ENCODE peak calls at places on chromosomes 3 and 15, in six cellular contexts. A is spleen; X is DND-41; R is CD4-positive, CD25-positive, alpha-beta regulatory T cell; L is PC-3; V is prostate gland. T is an unnamed sample. For H3K36me3, the result is how much of the 10 kb centered on the place peaks cover.

GRCh38 chr3:194617827-194618226 is 15.4 kb downstream of the TMEM44 start:
- DNase-seq in A (no peak), X (no peak), R (no peak), L (peak), V (no peak), T (peak)

GRCh38 chr3:192887701-192888100 is 30.0 kb downstream of the MB21D2 start:
- DNase-seq in A (no peak), X (no peak), R (no peak), L (peak), V (no peak), T (no peak)

GRCh38 chr3:132753946-132754345 is 31.7 kb upstream of the NPHP3 start:
- DNase-seq in A (no peak), X (no peak), R (no peak), L (no peak), V (no peak), T (no peak)

GRCh38 chr15:43930079-43930478 is 103.3 kb downstream of the WDR76 start:
- DNase-seq in A (peak), X (no peak), R (no peak), L (no peak), V (no peak), T (peak)

GRCh38 chr15:68298336-68298735 is 20.8 kb downstream of the FEM1B start:
- DNase-seq in A (peak), X (no peak), R (no peak), L (no peak), V (no peak), T (no peak)

GRCh38 chr3:109553573-109554371 is 216.4 kb upstream of the DPPA4 start:
- DNase-seq in A (no peak), X (no peak), R (no peak), L (peak), V (no peak), T (no peak)

GRCh38 chr3:108125151-108125540 is 34.3 kb upstream of the CD47 start:
- DNase-seq in A (no peak), X (no peak), R (no peak), L (no peak), V (no peak), T (no peak)

GRCh38 chr15:69661871-69662667 is 209.5 kb downstream of the RPLP1 start:
- DNase-seq in A (no peak), X (no peak), R (no peak), L (no peak), V (no peak), T (no peak)

GRCh38 chr3:52286777-52287110 is 884 bp upstream of the GLYCTK start:
- DNase-seq in A (peak), X (no peak), R (no peak), L (no peak), V (peak), T (no peak)

GRCh38 chr15:55221090-55222011 is 24.6 kb upstream of the RSL24D1 start:
- DNase-seq in A (no peak), X (no peak), R (no peak), L (peak), V (no peak), T (no peak)

GRCh38 chr3:186653984-186654383 is 11.8 kb upstream of the HRG start:
- DNase-seq in A (no peak), X (no peak), R (no peak), L (no peak), V (no peak), T (peak)

GRCh38 chr3:186526256-186526606 is 17.9 kb downstream of the CRYGS start:
- DNase-seq in A (peak), X (no peak), R (no peak), L (no peak), V (no peak), T (peak)

GRCh38 chr3:147906275-147906674 is 497.1 kb downstream of the ZIC1 start:
- DNase-seq in A (no peak), X (no peak), R (no peak), L (peak), V (no peak), T (no peak)

GRCh38 chr3:154779571-154779970 is 300.5 kb upstream of the MME start:
- DNase-seq in A (no peak), X (no peak), R (no peak), L (peak), V (no peak), T (peak)

GRCh38 chr3:113051827-113052226 is 61.0 kb downstream of the GTPBP8 start:
- DNase-seq in A (no peak), X (no peak), R (no peak), L (no peak), V (peak), T (peak)

GRCh38 chr3:135082706-135083105 is 287.6 kb downstream of the EPHB1 start:
- DNase-seq in A (no peak), X (no peak), R (no peak), L (no peak), V (no peak), T (no peak)

GRCh38 chr3:153274521-153274920 is 112.5 kb downstream of the RAP2B start:
- DNase-seq in A (no peak), X (no peak), R (no peak), L (no peak), V (no peak), T (no peak)

GRCh38 chr15:52183562-52184173 is 7.5 kb downstream of the GNB5 start:
- DNase-seq in A (no peak), X (no peak), R (no peak), L (peak), V (no peak), T (no peak)

GRCh38 chr15:81295466-81296145 is 28.3 kb downstream of the STARD5 start:
- DNase-seq in A (peak), X (no peak), R (no peak), L (no peak), V (no peak), T (no peak)

GRCh38 chr3:34011171-34012101 is 213.0 kb downstream of the PDCD6IP start:
- DNase-seq in A (no peak), X (no peak), R (no peak), L (peak), V (no peak), T (no peak)

GRCh38 chr3:72664576-72664975 is 183.7 kb downstream of the SHQ1 start:
- DNase-seq in A (no peak), X (no peak), R (no peak), L (no peak), V (no peak), T (no peak)

GRCh38 chr3:101890716-101891115 is 41.4 kb downstream of the NFKBIZ start:
- DNase-seq in A (no peak), X (no peak), R (no peak), L (peak), V (no peak), T (peak)

GRCh38 chr3:194485471-194485875 is 1.3 kb downstream of the ATP13A3 start:
- DNase-seq in A (no peak), X (no peak), R (no peak), L (peak), V (no peak), T (no peak)

GRCh38 chr15:70902105-70902504 is 9.5 kb downstream of the LRRC49 start:
- DNase-seq in A (no peak), X (no peak), R (no peak), L (peak), V (no peak), T (peak)

DNA sequence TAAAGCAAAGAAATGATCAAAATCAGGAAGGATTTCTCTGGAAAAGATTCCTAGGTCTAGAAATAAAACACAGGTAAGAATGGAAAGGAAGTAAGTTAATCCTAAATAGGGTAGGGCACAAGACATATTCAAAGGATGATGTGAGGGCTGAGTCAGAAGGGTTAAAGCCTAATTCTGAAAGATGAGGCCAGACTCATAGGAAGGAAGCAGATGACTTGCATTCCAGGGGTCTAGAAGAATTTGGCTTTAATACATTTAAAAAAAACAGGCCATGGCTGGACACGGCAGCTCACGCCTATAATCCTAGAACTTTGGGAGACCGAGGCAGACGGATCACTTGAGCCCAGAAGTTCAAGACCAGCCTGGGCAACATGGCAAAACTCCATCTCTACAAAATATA is 3.2 kb downstream of the SSR3 start:
- DNase-seq in A (no peak), X (no peak), R (no peak), L (peak), V (no peak), T (peak)
- H3K36me3 ChIP-seq in A (under half), X (half or more), R (half or more), L (half or more), V (under half), T (half or more)

GRCh38 chr15:56786966-56787365 is 53.7 kb upstream of the ZNF280D start:
- DNase-seq in A (no peak), X (no peak), R (no peak), L (no peak), V (no peak), T (no peak)
- H3K4me3 ChIP-seq in A (no peak), X (no peak), R (peak), L (no peak), V (no peak), T (no peak)

DNA sequence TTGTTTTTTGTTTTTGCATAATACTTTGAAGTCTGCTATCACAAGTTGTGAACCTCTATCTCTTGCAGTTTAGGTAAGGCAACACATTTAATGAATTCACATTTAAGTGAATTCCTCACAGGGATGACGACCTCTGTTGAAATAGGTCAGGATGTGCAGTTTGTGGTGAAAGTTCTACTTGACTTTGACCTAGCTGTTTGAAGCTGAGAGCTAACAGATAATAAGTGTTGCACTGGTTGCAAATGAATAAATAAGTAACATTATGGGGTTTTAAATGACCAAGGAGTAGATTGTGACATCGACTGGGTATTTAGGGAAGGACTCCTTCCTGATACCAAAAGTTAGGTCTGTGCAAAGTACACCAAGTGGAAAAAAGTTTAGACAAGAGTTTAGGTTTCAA is 23.9 kb downstream of the NIT2 start:
- DNase-seq in A (no peak), X (no peak), R (no peak), L (no peak), V (no peak), T (no peak)
- H3K36me3 ChIP-seq in A (half or more), X (half or more), R (under half), L (half or more), V (under half), T (half or more)

DNA sequence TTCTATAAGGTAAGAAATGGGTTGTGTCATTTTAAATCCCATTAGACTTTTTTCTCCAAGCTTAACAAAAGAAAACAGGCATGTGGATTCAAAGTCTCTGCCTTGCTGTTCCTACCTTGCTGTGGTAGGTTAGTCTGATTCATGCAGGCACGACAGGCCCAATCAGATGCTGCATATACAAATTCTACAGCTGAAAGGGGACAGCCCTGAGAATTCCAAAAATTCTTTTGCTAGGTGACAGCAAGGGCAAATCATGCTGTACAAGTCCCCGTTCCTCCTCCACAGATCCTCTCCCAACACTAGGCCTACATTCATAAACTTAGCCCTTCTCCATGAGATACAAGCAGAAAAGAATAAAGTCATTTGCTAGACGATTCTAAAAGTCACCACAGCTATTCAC is 161.2 kb upstream of the THBS1 start:
- DNase-seq in A (no peak), X (no peak), R (no peak), L (no peak), V (no peak), T (no peak)
- H3K4me3 ChIP-seq in A (no peak), X (no peak), R (no peak), L (no peak), V (no peak), T (no peak)

GRCh38 chr3:38362825-38363224 is 16.2 kb downstream of the XYLB start:
- DNase-seq in A (no peak), X (no peak), R (no peak), L (no peak), V (no peak), T (no peak)
- H3K36me3 ChIP-seq in A (under half), X (half or more), R (under half), L (under half), V (under half), T (under half)

GRCh38 chr15:89356634-89357298 is 22.1 kb upstream of the POLG start:
- DNase-seq in A (peak), X (no peak), R (no peak), L (peak), V (no peak), T (peak)

GRCh38 chr15:89358755-89359439 is 24.3 kb upstream of the POLG start:
- DNase-seq in A (peak), X (no peak), R (peak), L (peak), V (peak), T (peak)

GRCh38 chr15:89360294-89360971 is 25.8 kb upstream of the POLG start:
- DNase-seq in A (peak), X (no peak), R (no peak), L (no peak), V (no peak), T (no peak)

GRCh38 chr15:89359471-89360293 is 25.1 kb upstream of the POLG start:
- DNase-seq in A (peak), X (no peak), R (no peak), L (no peak), V (no peak), T (no peak)

GRCh38 chr15:89358435-89358754 is 23.8 kb upstream of the POLG start:
- DNase-seq in A (no peak), X (peak), R (no peak), L (no peak), V (no peak), T (no peak)
- H3K4me3 ChIP-seq in A (peak), X (no peak), R (no peak), L (peak), V (no peak), T (peak)

DNA sequence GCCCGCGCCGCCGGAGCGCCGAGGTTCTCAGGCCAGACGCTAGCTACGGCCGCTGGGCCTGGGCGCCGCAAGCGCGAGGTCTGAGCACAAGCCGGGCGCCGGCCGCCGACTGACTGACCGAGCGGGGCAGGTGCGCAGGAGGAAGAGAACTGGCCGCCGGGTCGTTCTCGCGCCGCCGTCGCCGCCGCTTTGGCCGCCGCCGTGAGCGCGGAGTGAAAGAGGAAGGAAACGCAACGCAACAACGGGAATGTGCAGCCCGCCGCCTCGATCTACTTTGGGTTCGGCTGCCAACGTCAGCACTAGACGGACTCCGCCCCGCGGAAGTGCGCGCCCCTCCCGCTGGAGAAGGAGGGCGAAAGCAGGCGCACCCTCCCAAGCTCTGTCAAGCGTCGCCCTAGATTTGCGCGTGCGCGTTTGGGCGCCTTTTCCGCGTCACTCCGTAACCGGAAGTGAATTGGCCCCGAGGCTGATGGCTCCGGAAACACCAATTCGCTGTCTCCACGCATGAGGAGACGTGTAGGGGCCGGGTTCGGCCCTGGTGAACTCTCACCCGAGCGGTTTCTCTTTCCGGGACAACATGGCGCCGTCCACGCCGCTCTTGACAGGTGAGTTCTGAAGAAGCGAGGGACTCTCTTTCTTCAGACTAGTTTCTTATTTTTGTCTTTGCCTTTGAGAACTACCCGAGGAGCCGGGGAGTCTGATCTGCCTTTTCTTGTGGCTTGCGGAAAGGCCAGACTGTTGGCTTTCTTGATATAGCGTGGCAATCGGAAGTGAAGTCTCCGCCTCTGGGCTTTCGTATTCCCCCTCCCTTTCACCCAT is at the start of the genes EIF2A and SERP1:
- DNase-seq in A (peak), X (peak), R (peak), L (peak), V (peak), T (peak)
- H3K36me3 ChIP-seq in A (under half), X (under half), R (under half), L (under half), V (under half), T (half or more)

DNA sequence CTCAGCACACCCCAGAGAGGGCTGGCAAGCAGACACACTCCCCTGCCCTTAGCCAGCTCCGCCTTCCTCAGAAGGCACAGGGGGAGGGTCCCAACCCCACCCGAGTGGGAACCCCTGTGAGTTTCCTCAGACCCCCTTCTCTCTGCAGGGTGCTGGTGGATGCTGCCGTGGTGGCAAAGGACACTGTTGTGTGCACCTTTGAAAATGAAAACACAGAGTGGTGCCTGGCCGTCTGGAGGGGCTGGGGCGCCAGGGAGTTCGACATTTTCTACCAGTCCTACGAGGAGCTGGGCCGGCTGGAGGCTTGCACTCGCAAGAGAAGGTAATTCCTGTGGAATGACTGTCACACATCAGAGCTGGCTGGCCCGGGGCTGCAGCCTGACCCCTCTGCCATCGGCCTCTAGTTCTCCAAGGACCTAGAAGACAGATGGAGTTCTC is 149.4 kb downstream of the LRRK1 start:
- DNase-seq in A (peak), X (no peak), R (no peak), L (no peak), V (no peak), T (no peak)
- H3K4me3 ChIP-seq in A (no peak), X (no peak), R (no peak), L (no peak), V (no peak), T (no peak)